ENCODE peak calls at places on chromosome 21, in ten cellular contexts. H is MCF 10A; X is T-helper 17 cell; P is smooth muscle cell of the brain vasculature; T is GM12865; F is activated CD4-positive, alpha-beta T cell treated with anti-CD3 and anti-CD28 coated beads for 24 hours; V is LoVo; J is stomach; M is prostate gland; C is dermis microvascular lymphatic vessel endothelial cell. Z is an unnamed sample.

GRCh38 chr21:42654179-42654912 is 925 bp downstream of the PDE9A start:
- DNase-seq in H (no peak), X (no peak), P (no peak), T (peak; percentile 18), F (no peak), V (peak; percentile 67), J (no peak), M (no peak), C (no peak), Z (no peak)

GRCh38 chr21:41032536-41032935 is 135.4 kb upstream of the BACE2 start:
- DNase-seq in H (no peak), X (no peak), P (no peak), T (no peak), F (no peak), V (peak; percentile 18), J (no peak), M (no peak), C (no peak), Z (peak; percentile 18)

GRCh38 chr21:17554619-17555472 is 42.0 kb downstream of the CXADR start:
- DNase-seq in H (peak; percentile 35), X (no peak), P (no peak), T (no peak), F (no peak), V (no peak), J (no peak), M (no peak), C (peak; percentile 61), Z (no peak)

GRCh38 chr21:44455524-44456206 is 355 bp downstream of the LRRC3 start:
- DNase-seq in H (no peak), X (no peak), P (no peak), T (peak; percentile 34), F (no peak), V (peak; percentile 46), J (peak; percentile 65), M (peak; percentile 25), C (peak; percentile 53), Z (no peak)

GRCh38 chr21:44785620-44786344 is 15.8 kb downstream of the UBE2G2 start:
- DNase-seq in H (no peak), X (no peak), P (no peak), T (no peak), F (no peak), V (no peak), J (no peak), M (peak; percentile 38), C (no peak), Z (no peak)

GRCh38 chr21:33976082-33976979 is 60.7 kb upstream of the ATP5PO start:
- DNase-seq in H (peak; percentile 92), X (peak; percentile 32), P (no peak), T (peak; percentile 91), F (peak; percentile 28), V (peak; percentile 77), J (no peak), M (no peak), C (peak; percentile 57), Z (peak; percentile 97)

GRCh38 chr21:31554511-31555022 is 104.9 kb upstream of the SOD1 start:
- DNase-seq in H (peak; percentile 17), X (no peak), P (no peak), T (peak; percentile 57), F (peak; percentile 16), V (no peak), J (no peak), M (no peak), C (peak; percentile 19), Z (no peak)

GRCh38 chr21:37257967-37258877 is 8.9 kb downstream of the VPS26C start:
- DNase-seq in H (peak; percentile 84), X (peak; percentile 70), P (no peak), T (peak; percentile 97), F (peak; percentile 70), V (peak; percentile 81), J (peak; percentile 63), M (peak; percentile 50), C (peak; percentile 58), Z (peak; percentile 56)

GRCh38 chr21:20882462-20883415 is 115.5 kb upstream of the NCAM2 start:
- DNase-seq in H (peak; percentile 67), X (no peak), P (no peak), T (peak; percentile 6), F (no peak), V (peak; percentile 4), J (peak; percentile 47), M (no peak), C (peak; percentile 2), Z (no peak)

GRCh38 chr21:36425286-36425685 is 40.1 kb downstream of the CHAF1B start:
- DNase-seq in H (no peak), X (no peak), P (no peak), T (no peak), F (no peak), V (no peak), J (no peak), M (no peak), C (no peak), Z (no peak)

GRCh38 chr21:14582934-14583628 is 37.0 kb upstream of the SAMSN1 start:
- DNase-seq in H (no peak), X (no peak), P (no peak), T (no peak), F (no peak), V (no peak), J (no peak), M (no peak), C (no peak), Z (no peak)

GRCh38 chr21:44931137-44931500 is 8.7 kb upstream of the SLX9 start:
- DNase-seq in H (peak; percentile 75), X (no peak), P (no peak), T (peak; percentile 86), F (no peak), V (no peak), J (no peak), M (no peak), C (no peak), Z (no peak)

GRCh38 chr21:43368685-43369084 is 58.2 kb downstream of the SIK1 start:
- DNase-seq in H (no peak), X (no peak), P (no peak), T (no peak), F (no peak), V (no peak), J (no peak), M (no peak), C (no peak), Z (no peak)

GRCh38 chr21:38766987-38767722 is 38.6 kb upstream of the ETS2 start:
- DNase-seq in H (peak; percentile 34), X (peak; percentile 11), P (no peak), T (peak; percentile 94), F (peak; percentile 29), V (peak; percentile 47), J (peak; percentile 29), M (peak; percentile 26), C (no peak), Z (peak; percentile 55)

GRCh38 chr21:40255665-40256064 is 388.4 kb downstream of the PCP4 start:
- DNase-seq in H (no peak), X (no peak), P (no peak), T (no peak), F (no peak), V (no peak), J (no peak), M (no peak), C (no peak), Z (no peak)

GRCh38 chr21:41816583-41817165 is 49.8 kb upstream of the RIPK4 start:
- DNase-seq in H (peak; percentile 27), X (peak; percentile 35), P (peak; percentile 12), T (peak; percentile 81), F (peak; percentile 33), V (peak; percentile 33), J (peak; percentile 74), M (peak; percentile 55), C (peak; percentile 66), Z (no peak)

GRCh38 chr21:25573409-25574206 is 33.7 kb downstream of the MRPL39 start:
- DNase-seq in H (peak; percentile 70), X (peak; percentile 36), P (no peak), T (peak; percentile 83), F (no peak), V (peak; percentile 16), J (no peak), M (no peak), C (peak; percentile 85), Z (peak; percentile 80)

GRCh38 chr21:43209575-43210453 is 41.0 kb downstream of the CRYAA start:
- DNase-seq in H (peak; percentile 82), X (no peak), P (no peak), T (no peak), F (no peak), V (no peak), J (no peak), M (peak; percentile 3), C (no peak), Z (no peak)

GRCh38 chr21:45471229-45472052 is 66.5 kb downstream of the COL18A1 start:
- DNase-seq in H (peak; percentile 82), X (no peak), P (peak; percentile 73), T (no peak), F (no peak), V (no peak), J (no peak), M (no peak), C (peak; percentile 69), Z (peak; percentile 69)

GRCh38 chr21:34782666-34783365 is 114.0 kb downstream of the CLIC6 start:
- DNase-seq in H (no peak), X (no peak), P (no peak), T (no peak), F (no peak), V (no peak), J (no peak), M (no peak), C (no peak), Z (no peak)

GRCh38 chr21:45867671-45868081 is 113.9 kb upstream of the COL6A1 start:
- DNase-seq in H (no peak), X (no peak), P (no peak), T (no peak), F (no peak), V (no peak), J (peak; percentile 17), M (no peak), C (no peak), Z (no peak)

GRCh38 chr21:42397291-42398129 is 1.7 kb upstream of the TMPRSS3 start:
- DNase-seq in H (no peak), X (no peak), P (no peak), T (no peak), F (no peak), V (no peak), J (no peak), M (no peak), C (no peak), Z (no peak)

GRCh38 chr21:39685991-39686390 is 59.0 kb upstream of the IGSF5 start:
- DNase-seq in H (no peak), X (no peak), P (no peak), T (no peak), F (no peak), V (no peak), J (no peak), M (no peak), C (no peak), Z (no peak)

GRCh38 chr21:25953659-25954058 is 216.9 kb downstream of the APP start:
- DNase-seq in H (no peak), X (no peak), P (no peak), T (no peak), F (no peak), V (no peak), J (no peak), M (no peak), C (peak; percentile 85), Z (no peak)

GRCh38 chr21:36321325-36322082 is 1.5 kb downstream of the MORC3 start:
- DNase-seq in H (peak; percentile 43), X (no peak), P (no peak), T (peak; percentile 28), F (no peak), V (no peak), J (peak; percentile 33), M (peak; percentile 17), C (peak; percentile 71), Z (no peak)

GRCh38 chr21:43341349-43342163 is 85.4 kb downstream of the SIK1 start:
- DNase-seq in H (no peak), X (no peak), P (no peak), T (no peak), F (no peak), V (no peak), J (no peak), M (no peak), C (no peak), Z (no peak)

GRCh38 chr21:27586986-27587385 is 620.1 kb upstream of the ADAMTS5 start:
- DNase-seq in H (no peak), X (no peak), P (no peak), T (no peak), F (no peak), V (no peak), J (no peak), M (no peak), C (no peak), Z (no peak)

GRCh38 chr21:44612029-44612486 is at the start of gene KRTAP10-8:
- DNase-seq in H (no peak), X (no peak), P (no peak), T (no peak), F (no peak), V (no peak), J (no peak), M (no peak), C (no peak), Z (no peak)

Z was measured in epithelial cell of prostate.